ENCODE peak calls at places on chromosome 2, in ten cellular contexts. A, M, D, I, Z, G, S, H, V and C are unnamed samples.

GRCh38 chr2:119449526-119449925 is 17.9 kb downstream of the TMEM37 start:
- DNase-seq in Z (no peak), M (no peak), V (peak), I (peak), G (no peak), S (no peak), D (no peak), A (no peak), H (no peak), C (no peak)

GRCh38 chr2:63894167-63894566 is 52.5 kb downstream of the UGP2 start:
- DNase-seq in I (no peak), D (no peak), V (no peak), Z (no peak), G (no peak), A (no peak), M (no peak), H (no peak), S (no peak), C (no peak)

GRCh38 chr2:75646583-75647425 is at the start of gene MRPL19:
- DNase-seq in V (peak), S (peak), H (peak), D (peak), Z (peak), I (peak), M (peak), A (peak), G (peak), C (peak)

GRCh38 chr2:99488587-99488998 is 1.2 kb downstream of the REV1 start:
- DNase-seq in V (no peak), I (peak), D (peak), M (no peak), S (no peak), A (no peak), Z (peak), G (no peak), H (peak), C (peak)

GRCh38 chr2:172102858-172103359 is at the start of gene DLX2:
- DNase-seq in S (peak), I (peak), H (peak), Z (peak), A (no peak), D (peak), V (peak), G (peak), M (peak), C (peak)

GRCh38 chr2:230582851-230583283 is 129.8 kb upstream of the CAB39 start:
- DNase-seq in V (no peak), S (no peak), A (no peak), G (no peak), H (peak), I (no peak), Z (no peak), M (no peak), D (peak), C (no peak)

GRCh38 chr2:161983896-161984295 is 90.1 kb downstream of the DPP4 start:
- DNase-seq in G (no peak), S (no peak), Z (no peak), M (no peak), H (peak), I (no peak), D (peak), V (no peak), A (no peak), C (no peak)

GRCh38 chr2:237122214-237122666 is 36.6 kb downstream of the COPS8 start:
- DNase-seq in G (peak), I (peak), S (peak), V (peak), Z (peak), H (peak), A (peak), M (peak), D (peak), C (no peak)

GRCh38 chr2:14628906-14629305 is 3.6 kb upstream of the LRATD1 start:
- DNase-seq in I (no peak), G (no peak), S (no peak), H (no peak), V (no peak), Z (no peak), M (no peak), D (no peak), A (no peak), C (no peak)

GRCh38 chr2:40734797-40735196 is 282.9 kb upstream of the SLC8A1 start:
- DNase-seq in D (peak), H (peak), A (no peak), V (no peak), G (no peak), Z (no peak), M (no peak), I (no peak), S (no peak), C (no peak)

GRCh38 chr2:43399515-43400245 is 173.3 kb upstream of the ZFP36L2 start:
- DNase-seq in G (no peak), D (peak), Z (no peak), S (no peak), I (peak), A (no peak), V (peak), M (no peak), H (peak), C (no peak)

GRCh38 chr2:134234535-134234934 is 19.3 kb upstream of the MGAT5 start:
- DNase-seq in M (no peak), S (no peak), I (no peak), Z (no peak), V (no peak), G (no peak), H (no peak), D (no peak), A (no peak), C (no peak)

GRCh38 chr2:80256396-80257167 is 48.0 kb downstream of the LRRTM1 start:
- DNase-seq in I (no peak), Z (no peak), V (no peak), M (no peak), G (no peak), A (no peak), H (no peak), S (no peak), D (no peak), C (peak)